ENCODE peak calls at places on chromosomes 3 and 15, in five cellular contexts. T is adrenal gland; A is pancreas; O is CD8-positive, alpha-beta memory T cell; U is heart right ventricle. I is an unnamed sample.

GRCh38 chr3:117887896-117888295 is 1146.8 kb downstream of the IGSF11 start:
- DNase-seq in O (no peak), A (no peak), U (no peak), T (no peak), I (no peak)

GRCh38 chr3:111999924-112000835 is 1.5 kb downstream of the TAGLN3 start:
- DNase-seq in A (no peak), T (no peak), O (no peak), U (no peak), I (no peak)

GRCh38 chr15:81296673-81297072 is 27.3 kb downstream of the STARD5 start:
- DNase-seq in O (peak; percentile 63), U (peak; percentile 44), T (no peak), A (no peak), I (no peak)

GRCh38 chr3:137845666-137846065 is 81.6 kb downstream of the SOX14 start:
- DNase-seq in O (no peak), U (no peak), T (no peak), A (no peak), I (no peak)

GRCh38 chr3:129365779-129366178 is 62.7 kb downstream of the EFCAB12 start:
- DNase-seq in O (no peak), U (no peak), T (no peak), A (no peak), I (no peak)

GRCh38 chr3:190492966-190493365 is 20.9 kb upstream of the IL1RAP start:
- DNase-seq in U (no peak), O (no peak), T (no peak), A (no peak), I (no peak)

GRCh38 chr3:66836363-66837152 is 161.5 kb upstream of the KBTBD8 start:
- DNase-seq in O (no peak), U (no peak), A (no peak), T (no peak), I (no peak)

GRCh38 chr15:49235446-49236207 is 65.6 kb downstream of the GALK2 start:
- DNase-seq in T (peak; percentile 58), A (no peak), O (peak; percentile 29), U (no peak), I (peak; percentile 61)

GRCh38 chr3:194574639-194575483 is 58.4 kb downstream of the TMEM44 start:
- DNase-seq in T (peak; percentile 42), U (no peak), O (no peak), A (peak; percentile 13), I (no peak)

GRCh38 chr3:12158387-12159226 is at the start of gene TIMP4:
- DNase-seq in T (no peak), A (peak; percentile 72), O (no peak), U (peak; percentile 69), I (peak; percentile 38)

GRCh38 chr15:50996641-50997040 is 88.2 kb downstream of the AP4E1 start:
- DNase-seq in A (no peak), O (no peak), T (no peak), U (no peak), I (no peak)

GRCh38 chr3:775178-775885 is 317.5 kb upstream of the CNTN6 start:
- DNase-seq in U (no peak), T (no peak), O (no peak), A (no peak), I (no peak)
- H3K9me3 ChIP-seq in U (peaks cover 5% of the 10 kb centered on the region), T (no peaks in the 10 kb centered on the region), O (no peaks in the 10 kb centered on the region), A (no peaks in the 10 kb centered on the region), I (no peaks in the 10 kb centered on the region)

GRCh38 chr3:197611255-197611654 is 55.5 kb upstream of the BDH1 start:
- DNase-seq in T (no peak), O (no peak), A (no peak), U (no peak), I (no peak)
- H3K9me3 ChIP-seq in T (no peaks in the 10 kb centered on the region), O (peaks cover 5% of the 10 kb centered on the region), A (no peaks in the 10 kb centered on the region), U (no peaks in the 10 kb centered on the region), I (no peaks in the 10 kb centered on the region)

GRCh38 chr3:177781686-177782161 is 584.4 kb upstream of the TBL1XR1 start:
- DNase-seq in U (peak; percentile 34), T (peak; percentile 45), O (no peak), A (no peak), I (peak; percentile 69)

GRCh38 chr3:177778633-177779032 is 581.4 kb upstream of the TBL1XR1 start:
- DNase-seq in A (no peak), O (no peak), T (no peak), U (no peak), I (no peak)

GRCh38 chr3:177772908-177773557 is 575.8 kb upstream of the TBL1XR1 start:
- DNase-seq in T (no peak), O (no peak), A (no peak), U (no peak), I (no peak)

GRCh38 chr3:177776656-177777055 is 579.4 kb upstream of the TBL1XR1 start:
- DNase-seq in U (no peak), A (no peak), T (no peak), O (no peak), I (no peak)

GRCh38 chr3:177777699-177778098 is 580.4 kb upstream of the TBL1XR1 start:
- DNase-seq in A (no peak), O (no peak), T (peak; percentile 38), U (peak; percentile 22), I (no peak)
- H3K9me3 ChIP-seq in A (no peaks in the 10 kb centered on the region), O (no peaks in the 10 kb centered on the region), T (no peaks in the 10 kb centered on the region), U (no peaks in the 10 kb centered on the region), I (no peaks in the 10 kb centered on the region)

DNA sequence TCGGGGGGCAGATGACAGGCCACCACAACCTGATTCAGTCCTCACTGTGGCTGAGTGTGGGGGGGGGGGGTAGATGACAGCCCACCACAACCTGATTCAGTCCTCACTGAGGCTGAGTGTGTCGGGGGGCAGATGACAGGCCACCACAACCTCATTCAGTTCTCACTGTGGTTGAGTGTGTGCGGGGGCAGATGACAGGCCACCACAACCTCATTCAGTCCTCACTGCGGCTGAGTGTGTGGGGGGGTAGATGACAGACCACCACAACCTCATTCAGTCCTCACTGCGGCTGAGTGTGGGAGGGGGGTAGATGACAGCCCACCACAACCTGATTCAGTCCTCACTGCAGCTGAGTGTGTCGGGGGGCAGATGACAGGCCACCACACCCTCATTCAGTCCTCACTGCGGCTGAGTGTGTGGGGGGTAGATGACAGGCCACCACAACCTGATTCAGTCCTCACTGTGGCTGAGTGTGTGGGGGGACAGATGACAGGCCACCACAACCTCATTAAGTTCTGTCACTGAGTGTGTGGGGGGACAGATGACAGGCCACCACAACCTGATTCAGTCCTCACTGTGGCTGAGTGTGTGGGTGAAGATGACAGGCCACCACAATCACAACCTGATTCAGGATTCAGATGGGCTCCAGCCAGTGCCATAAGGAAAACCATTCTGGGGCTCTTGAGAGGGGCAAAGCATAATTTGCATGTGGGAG is 16.9 kb downstream of the ZNF717 start:
- DNase-seq in U (no peak), A (no peak), O (no peak), T (no peak), I (no peak)
- H3K9me3 ChIP-seq in U (peaks cover 74% of the 10 kb centered on the region), A (no peaks in the 10 kb centered on the region), O (no peaks in the 10 kb centered on the region), T (no peaks in the 10 kb centered on the region), I (no peaks in the 10 kb centered on the region)

GRCh38 chr3:150605998-150606641 is 3.0 kb downstream of the SELENOT start:
- DNase-seq in U (no peak), O (no peak), T (no peak), A (no peak), I (no peak)
- H3K9me3 ChIP-seq in U (no peaks in the 10 kb centered on the region), O (no peaks in the 10 kb centered on the region), T (no peaks in the 10 kb centered on the region), A (no peaks in the 10 kb centered on the region), I (no peaks in the 10 kb centered on the region)

DNA sequence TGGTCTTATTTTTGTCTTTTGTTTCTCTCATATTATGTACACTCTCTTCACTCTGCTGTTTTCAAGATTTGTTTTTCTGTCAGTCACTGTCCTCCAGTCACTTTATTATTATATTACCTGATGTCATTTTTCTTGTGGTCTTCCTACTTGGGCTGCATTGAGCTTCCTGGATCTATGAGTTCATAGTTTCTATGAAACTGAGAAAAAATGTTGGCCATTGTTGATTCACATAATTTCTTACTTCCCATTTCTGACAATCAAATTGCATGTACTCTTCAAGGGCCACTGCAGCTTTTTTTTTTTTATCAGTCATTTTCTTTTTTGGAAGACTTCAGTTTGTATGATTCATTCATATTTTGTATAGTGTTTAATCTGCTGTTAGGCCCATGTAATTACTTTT is 1180.6 kb upstream of the GBE1 start:
- DNase-seq in A (no peak), O (no peak), U (no peak), T (no peak), I (no peak)
- H3K9me3 ChIP-seq in A (no peaks in the 10 kb centered on the region), O (no peaks in the 10 kb centered on the region), U (peaks cover 37% of the 10 kb centered on the region), T (no peaks in the 10 kb centered on the region), I (no peaks in the 10 kb centered on the region)

DNA sequence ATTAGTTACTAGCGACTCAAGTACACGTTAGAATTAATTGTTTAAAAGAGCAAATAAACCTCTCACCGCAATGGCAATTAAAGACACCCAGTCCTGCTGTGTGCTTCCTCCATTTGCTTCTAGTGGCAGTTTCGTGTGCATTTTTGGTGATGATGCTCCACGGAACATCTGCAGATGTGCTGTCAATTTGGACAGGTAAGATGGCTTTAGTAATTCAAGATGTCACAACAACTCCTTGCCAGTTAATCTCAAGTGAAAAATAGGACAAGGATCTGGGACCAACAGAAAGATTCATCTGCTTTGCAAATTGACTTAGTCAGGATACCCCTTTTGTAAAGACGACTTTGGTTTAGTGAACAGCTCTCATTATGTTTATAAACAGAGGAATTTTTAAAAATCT is 320.9 kb downstream of the GABRB3 start:
- DNase-seq in O (no peak), U (no peak), A (no peak), T (no peak), I (no peak)
- H3K9me3 ChIP-seq in O (peaks cover 5% of the 10 kb centered on the region), U (no peaks in the 10 kb centered on the region), A (no peaks in the 10 kb centered on the region), T (no peaks in the 10 kb centered on the region), I (no peaks in the 10 kb centered on the region)

GRCh38 chr3:25493246-25493645 is 65.2 kb downstream of the RARB start:
- DNase-seq in O (no peak), T (no peak), A (no peak), U (no peak), I (no peak)
- H3K9me3 ChIP-seq in O (no peaks in the 10 kb centered on the region), T (no peaks in the 10 kb centered on the region), A (no peaks in the 10 kb centered on the region), U (peaks cover 36% of the 10 kb centered on the region), I (no peaks in the 10 kb centered on the region)

DNA sequence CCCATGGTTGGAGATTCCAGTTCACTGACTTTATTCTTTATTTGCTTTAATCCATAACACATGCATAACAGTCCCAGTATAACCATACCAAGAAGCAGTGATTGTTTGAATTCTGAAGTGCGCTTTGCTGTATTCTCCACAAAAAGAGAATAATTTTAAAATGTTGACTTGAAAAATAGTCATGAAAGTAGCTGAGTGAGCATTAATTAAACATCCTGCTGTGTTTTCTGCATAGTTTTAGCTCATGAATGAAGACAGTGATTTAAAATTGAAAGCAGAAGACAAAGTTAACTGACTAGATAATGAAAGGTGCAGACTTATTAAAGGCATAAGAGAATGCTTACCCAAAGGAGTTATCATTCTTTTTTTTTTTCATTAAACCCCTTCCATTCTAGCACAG is 143.5 kb downstream of the GABRG3 start:
- DNase-seq in A (no peak), U (no peak), T (no peak), O (no peak), I (no peak)
- H3K9me3 ChIP-seq in A (no peaks in the 10 kb centered on the region), U (no peaks in the 10 kb centered on the region), T (no peaks in the 10 kb centered on the region), O (no peaks in the 10 kb centered on the region), I (no peaks in the 10 kb centered on the region)